ENCODE peak calls at places on chromosomes 6 and 20, in six cellular contexts. F, S, O, K, X and R are unnamed samples.
A peak's percentile ranks its signal among the peaks of the same experiment; 100 is the strongest.

GRCh38 chr20:46708172-46708860 is 1.1 kb upstream of the SLC2A10 start:
- DNase-seq in S (no peak), F (no peak), O (peak; percentile 85), X (peak; percentile 82), K (no peak), R (no peak)

GRCh38 chr6:105562027-105562426 is 159.1 kb upstream of the PREP start:
- DNase-seq in O (no peak), X (no peak), K (no peak), F (no peak), S (no peak), R (no peak)

GRCh38 chr6:158758464-158758863 is 60.7 kb downstream of the EZR start:
- DNase-seq in S (no peak), X (no peak), F (no peak), O (no peak), K (no peak), R (no peak)

GRCh38 chr6:146865756-146866266 is 267.0 kb downstream of the ADGB start:
- DNase-seq in K (no peak), O (no peak), F (no peak), X (no peak), S (no peak), R (no peak)

GRCh38 chr6:87909849-87910248 is 137.8 kb upstream of the SPACA1 start:
- DNase-seq in K (no peak), F (no peak), O (no peak), X (no peak), S (no peak), R (no peak)

GRCh38 chr20:47821481-47822100 is 36.3 kb upstream of the SULF2 start:
- DNase-seq in S (no peak), X (no peak), F (no peak), O (no peak), K (no peak), R (no peak)

GRCh38 chr6:126015869-126016268 is 29.5 kb downstream of the TRMT11 start:
- DNase-seq in S (no peak), O (no peak), F (no peak), X (no peak), K (no peak), R (no peak)

GRCh38 chr20:43762911-43763310 is 36.1 kb upstream of the GTSF1L start:
- DNase-seq in X (no peak), F (no peak), K (no peak), O (no peak), S (no peak), R (no peak)

GRCh38 chr6:31004285-31004684 is 6.0 kb upstream of the MUC22 start:
- DNase-seq in K (no peak), X (no peak), F (no peak), O (no peak), S (no peak), R (no peak)

GRCh38 chr20:49790077-49790798 is 22.4 kb upstream of the SLC9A8 start:
- DNase-seq in X (no peak), F (peak; percentile 72), K (peak; percentile 28), S (no peak), O (no peak), R (no peak)

GRCh38 chr6:110341671-110342304 is 16.4 kb downstream of the METTL24 start:
- DNase-seq in F (no peak), S (no peak), O (no peak), K (no peak), X (no peak), R (no peak)

GRCh38 chr20:478010-478948 is 15.9 kb upstream of the TBC1D20 start:
- DNase-seq in F (no peak), X (no peak), K (no peak), S (no peak), O (no peak), R (no peak)

GRCh38 chr6:139473239-139473701 is 98.8 kb upstream of the CITED2 start:
- DNase-seq in K (no peak), F (peak; percentile 74), O (no peak), X (peak; percentile 68), S (no peak), R (no peak)

GRCh38 chr6:150290429-150290828 is 78.4 kb upstream of the IYD start:
- DNase-seq in X (no peak), S (no peak), F (no peak), K (no peak), O (no peak), R (no peak)

GRCh38 chr6:107679457-107679856 is 144.7 kb downstream of the SCML4 start:
- DNase-seq in K (peak; percentile 38), F (no peak), X (no peak), S (no peak), O (peak; percentile 68), R (no peak)

GRCh38 chr20:23361108-23361650 is 803 bp upstream of the GZF1 start:
- DNase-seq in K (no peak), X (no peak), O (no peak), S (no peak), F (no peak), R (no peak)

GRCh38 chr20:23357767-23358562 is 4.0 kb upstream of the GZF1 start:
- DNase-seq in O (peak; percentile 100), K (peak; percentile 100), X (peak; percentile 100), S (peak; percentile 97), F (peak; percentile 100), R (peak; percentile 100)

GRCh38 chr20:23356203-23356602 is 5.6 kb downstream of the NXT1 start:
- DNase-seq in F (peak; percentile 78), O (peak; percentile 84), K (no peak), X (no peak), S (no peak), R (no peak)

GRCh38 chr20:23358923-23359572 is 2.9 kb upstream of the GZF1 start:
- DNase-seq in K (no peak), X (peak; percentile 53), S (no peak), O (no peak), F (no peak), R (no peak)

GRCh38 chr20:23358563-23358906 is 3.4 kb upstream of the GZF1 start:
- DNase-seq in F (no peak), S (no peak), X (no peak), O (no peak), K (no peak), R (no peak)
- H3K4me3 ChIP-seq in F (peak overlapping the region; percentile 61), S (peak overlapping the region; percentile 55), X (no peak overlapping the region), O (no peak overlapping the region), K (peak overlapping the region; percentile 78), R (peak overlapping the region; percentile 53)

DNA sequence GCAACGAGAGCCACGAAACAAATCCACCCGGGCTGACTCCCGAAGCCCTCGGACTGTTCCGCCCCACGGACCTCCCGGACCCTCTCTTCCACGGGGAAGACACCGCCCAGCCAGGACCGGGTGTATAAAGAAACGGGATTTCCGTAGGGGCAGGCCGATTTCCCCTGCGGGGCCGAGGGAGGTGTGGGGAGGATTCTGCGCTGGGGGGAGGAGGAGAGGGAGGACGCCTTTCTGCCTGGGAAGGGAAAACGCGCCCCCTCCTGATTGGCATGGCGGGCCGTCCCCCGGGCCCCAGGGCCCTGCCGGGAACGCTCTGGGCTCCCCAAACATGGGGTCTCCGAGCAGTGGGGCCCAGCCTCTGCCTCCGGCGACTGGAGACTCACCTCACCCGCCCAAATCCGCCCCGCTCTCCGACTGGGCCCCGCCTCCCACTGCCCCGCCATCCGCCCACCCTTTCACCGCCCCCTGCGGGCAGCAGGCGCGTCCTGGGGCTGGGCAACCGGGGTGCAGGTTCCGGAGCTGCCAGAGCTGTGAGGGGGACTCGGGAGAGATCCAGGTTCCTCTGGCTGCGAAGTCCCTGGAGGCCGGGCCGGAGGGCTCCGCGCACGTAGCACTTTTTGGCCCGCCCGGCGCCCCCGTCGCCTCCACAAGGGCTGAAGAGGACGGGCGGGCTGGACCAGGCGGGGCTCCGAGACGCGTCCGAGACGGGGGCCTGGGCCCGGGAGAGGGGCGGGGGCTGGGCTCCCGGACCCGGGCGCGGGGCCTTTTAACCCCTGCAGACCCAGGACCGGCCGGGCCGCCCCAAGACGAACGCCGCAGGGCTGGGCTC is 586 bp upstream of the PPDPF start:
- DNase-seq in X (peak; percentile 50), S (no peak), O (no peak), F (peak; percentile 93), K (peak; percentile 70), R (peak; percentile 68)
- TF ChIP-seq CTCF in X (no peak), S (peak; percentile 14), O (no peak), F (no peak), K (peak; percentile 57), R (peak; percentile 5)

DNA sequence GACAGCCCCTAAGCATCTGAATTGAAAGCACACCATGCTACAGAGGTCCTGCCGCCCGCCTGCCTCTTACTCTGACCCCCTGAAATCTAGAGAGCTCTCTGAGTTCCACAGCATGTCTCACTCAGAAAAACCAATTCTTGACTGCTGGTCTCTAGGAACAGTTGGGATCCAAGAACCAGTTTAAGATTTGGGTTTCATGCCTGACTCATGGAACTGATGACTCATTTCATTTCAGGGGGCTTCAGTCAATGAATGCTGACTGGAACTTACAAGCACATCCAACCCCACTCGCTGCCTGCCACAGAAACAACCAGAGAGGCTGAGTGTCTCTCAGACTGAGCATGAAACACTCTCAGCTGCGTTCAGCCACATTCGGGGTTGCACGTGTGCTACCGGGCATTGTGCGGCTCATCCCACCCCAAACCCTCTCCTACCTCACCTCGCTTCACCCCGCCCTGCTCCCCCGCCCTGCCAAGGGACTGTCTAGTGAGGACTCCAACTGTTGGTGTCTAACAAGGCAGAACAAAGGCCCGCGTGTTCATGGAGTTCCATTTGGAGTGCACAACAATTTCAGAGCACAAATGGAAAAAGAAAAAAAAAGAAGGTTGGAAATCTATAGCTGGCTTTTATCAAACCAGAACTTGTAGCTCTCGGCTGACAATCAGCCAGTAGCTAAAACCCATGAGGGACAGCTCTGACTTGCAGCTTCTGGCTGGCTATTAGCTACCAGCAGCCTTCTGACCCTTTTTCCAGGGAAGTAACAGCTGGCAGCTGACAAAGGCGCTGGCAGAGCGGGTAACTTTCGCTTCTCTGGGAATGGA is 20.0 kb upstream of the TRAF3IP2 start:
- DNase-seq in F (no peak), X (peak; percentile 46), O (peak; percentile 89), S (no peak), K (no peak), R (no peak)
- H3K4me3 ChIP-seq in F (no peak overlapping the region), X (no peak overlapping the region), O (no peak overlapping the region), S (no peak overlapping the region), K (peak overlapping the region; percentile 48), R (no peak overlapping the region)

GRCh38 chr6:33454009-33454946 is at the start of gene ZBTB9:
- DNase-seq in X (peak; percentile 96), F (peak; percentile 98), S (peak; percentile 89), O (peak; percentile 99), K (peak; percentile 96), R (peak; percentile 89)
- TF ChIP-seq CTCF in X (no peak), F (no peak), S (no peak), O (no peak), K (no peak), R (no peak)

GRCh38 chr6:52620055-52620905 is 43.4 kb upstream of the TRAM2 start:
- DNase-seq in S (no peak), F (no peak), K (no peak), O (no peak), X (no peak), R (no peak)

GRCh38 chr6:52616271-52616670 is 39.4 kb upstream of the TRAM2 start:
- DNase-seq in X (no peak), S (no peak), O (no peak), K (no peak), F (no peak), R (no peak)

GRCh38 chr6:52617087-52617486 is 40.2 kb upstream of the TRAM2 start:
- DNase-seq in S (no peak), F (no peak), O (no peak), K (no peak), X (no peak), R (no peak)

GRCh38 chr6:52622810-52623209 is 46.0 kb upstream of the TRAM2 start:
- DNase-seq in F (no peak), O (no peak), K (no peak), X (no peak), S (no peak), R (no peak)

GRCh38 chr6:52620906-52621190 is 44.0 kb upstream of the TRAM2 start:
- DNase-seq in K (no peak), F (no peak), O (no peak), X (no peak), S (no peak), R (no peak)
- H3K4me3 ChIP-seq in K (no peak overlapping the region), F (no peak overlapping the region), O (no peak overlapping the region), X (no peak overlapping the region), S (no peak overlapping the region), R (no peak overlapping the region)